ENCODE peak calls at places on chromosomes 13 and 19, in four cellular contexts. F, X, R and L are unnamed samples.

GRCh38 chr19:9306443-9306842 is 3.2 kb downstream of the ZNF699 start:
- DNase-seq in F (no peak), X (no peak), R (peak; percentile 69), L (no peak)

GRCh38 chr13:51292000-51292550 is 47.4 kb upstream of the SERPINE3 start:
- DNase-seq in F (no peak), X (no peak), R (no peak), L (no peak)

GRCh38 chr13:114049026-114049425 is 75.2 kb upstream of the C13orf46 start:
- DNase-seq in F (peak; percentile 69), X (no peak), R (no peak), L (no peak)

GRCh38 chr19:7772752-7773291 is 9.8 kb downstream of the CLEC4M start:
- DNase-seq in F (peak; percentile 67), X (no peak), R (peak; percentile 80), L (no peak)

GRCh38 chr19:47486900-47487299 is 2.9 kb upstream of the KPTN start:
- DNase-seq in F (no peak), X (no peak), R (no peak), L (no peak)

GRCh38 chr13:66578305-66578704 is 651.8 kb downstream of the PCDH9 start:
- DNase-seq in F (no peak), X (no peak), R (no peak), L (no peak)

GRCh38 chr19:32373614-32374295 is 28.3 kb downstream of the ZNF507 start:
- DNase-seq in F (no peak), X (no peak), R (peak; percentile 97), L (no peak)

GRCh38 chr13:83065136-83065535 is 817.1 kb downstream of the SLITRK1 start:
- DNase-seq in F (no peak), X (no peak), R (no peak), L (no peak)

GRCh38 chr19:7541828-7542443 is 6.4 kb downstream of the PNPLA6 start:
- DNase-seq in F (no peak), X (no peak), R (no peak), L (no peak)

GRCh38 chr13:79581870-79582315 is 100.9 kb downstream of the NDFIP2 start:
- DNase-seq in F (no peak), X (no peak), R (no peak), L (no peak)

GRCh38 chr19:2538096-2538757 is 62.3 kb downstream of the GADD45B start:
- DNase-seq in F (no peak), X (no peak), R (no peak), L (no peak)

GRCh38 chr13:84994582-84994981 is 804.6 kb downstream of the SLITRK6 start:
- DNase-seq in F (no peak), X (no peak), R (no peak), L (no peak)

GRCh38 chr19:29467824-29468401 is 57.9 kb upstream of the VSTM2B start:
- DNase-seq in F (peak; percentile 49), X (no peak), R (no peak), L (no peak)

GRCh38 chr13:23558675-23559536 is 11.3 kb upstream of the TNFRSF19 start:
- DNase-seq in F (no peak), X (no peak), R (peak; percentile 82), L (no peak)

GRCh38 chr13:112703449-112703848 is 13.6 kb downstream of the ATP11A start:
- DNase-seq in F (no peak), X (no peak), R (no peak), L (no peak)

GRCh38 chr19:55695511-55696290 is 20.7 kb downstream of the EPN1 start:
- DNase-seq in F (no peak), X (no peak), R (no peak), L (no peak)

GRCh38 chr19:49851456-49852259 is 699 bp downstream of the PTOV1 start:
- DNase-seq in F (peak; percentile 69), X (peak; percentile 43), R (no peak), L (no peak)

GRCh38 chr13:30847697-30848307 is 58.3 kb upstream of the MEDAG start:
- DNase-seq in F (no peak), X (no peak), R (no peak), L (no peak)

GRCh38 chr13:51621597-51621996 is 37.3 kb downstream of the WDFY2 start:
- DNase-seq in F (no peak), X (no peak), R (no peak), L (no peak)

GRCh38 chr13:43686557-43686956 is 100.2 kb downstream of the ENOX1 start:
- DNase-seq in F (no peak), X (no peak), R (peak; percentile 69), L (no peak)

GRCh38 chr19:11452814-11453335 is 17.4 kb downstream of the PRKCSH start:
- DNase-seq in F (no peak), X (no peak), R (no peak), L (no peak)

GRCh38 chr19:11451327-11451941 is 16.0 kb downstream of the PRKCSH start:
- DNase-seq in F (no peak), X (no peak), R (no peak), L (no peak)

GRCh38 chr19:11451942-11452813 is 16.7 kb downstream of the PRKCSH start:
- DNase-seq in F (peak; percentile 87), X (no peak), R (no peak), L (no peak)

GRCh38 chr19:11456659-11457058 is 21.2 kb downstream of the PRKCSH start:
- DNase-seq in F (no peak), X (no peak), R (no peak), L (no peak)

DNA sequence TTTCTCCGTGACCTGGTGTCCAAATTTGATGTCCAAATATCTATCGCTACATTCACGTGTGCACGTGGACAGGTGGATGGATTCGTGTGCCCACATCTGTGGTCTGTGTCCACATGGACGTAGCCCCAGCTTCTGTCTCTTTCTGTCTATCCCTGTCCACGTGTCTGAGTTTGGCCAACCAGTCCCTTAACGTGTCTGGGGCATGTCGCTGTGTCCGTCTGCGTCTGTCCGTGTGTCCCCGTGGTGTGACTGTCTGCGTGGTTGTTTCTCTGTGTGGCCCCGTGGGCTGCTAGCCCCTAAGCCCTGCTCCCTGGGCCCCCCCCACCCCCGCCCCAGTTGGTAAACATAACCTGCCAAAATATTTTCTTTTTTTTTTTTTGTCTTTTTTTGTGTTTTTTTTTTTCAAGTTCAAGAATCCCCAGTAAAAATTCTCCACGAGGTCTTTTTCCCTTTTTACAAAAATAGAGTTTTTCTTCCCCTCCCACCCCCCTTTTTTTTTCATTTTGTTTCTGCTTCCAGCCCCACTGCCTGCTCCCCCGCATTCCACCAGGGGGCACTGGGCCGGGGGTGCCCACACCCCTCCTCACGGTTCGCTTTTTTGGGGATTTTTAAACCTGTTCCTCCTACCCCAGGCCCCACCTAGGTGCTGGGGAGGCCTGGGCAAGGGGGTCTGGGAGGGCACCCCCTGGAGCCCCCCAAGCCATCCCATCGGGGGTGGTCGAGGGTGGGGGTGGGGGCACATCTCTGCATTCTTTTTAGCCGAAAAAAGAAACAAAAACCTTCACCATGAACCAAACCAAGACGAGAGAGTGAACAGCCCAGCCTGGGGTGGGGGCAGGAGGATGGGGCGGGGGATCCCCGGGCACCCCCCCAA is 18.3 kb downstream of the PRKCSH start:
- DNase-seq in F (peak; percentile 74), X (no peak), R (no peak), L (no peak)
- TF ChIP-seq CTCF in F (peak; percentile 57), X (peak; percentile 42), R (peak; percentile 40), L (peak; percentile 69)

GRCh38 chr13:27965343-27965739 is 3.8 kb downstream of the CDX2 start:
- DNase-seq in F (no peak), X (no peak), R (no peak), L (no peak)
- TF ChIP-seq CTCF in F (no peak), X (no peak), R (no peak), L (no peak)

DNA sequence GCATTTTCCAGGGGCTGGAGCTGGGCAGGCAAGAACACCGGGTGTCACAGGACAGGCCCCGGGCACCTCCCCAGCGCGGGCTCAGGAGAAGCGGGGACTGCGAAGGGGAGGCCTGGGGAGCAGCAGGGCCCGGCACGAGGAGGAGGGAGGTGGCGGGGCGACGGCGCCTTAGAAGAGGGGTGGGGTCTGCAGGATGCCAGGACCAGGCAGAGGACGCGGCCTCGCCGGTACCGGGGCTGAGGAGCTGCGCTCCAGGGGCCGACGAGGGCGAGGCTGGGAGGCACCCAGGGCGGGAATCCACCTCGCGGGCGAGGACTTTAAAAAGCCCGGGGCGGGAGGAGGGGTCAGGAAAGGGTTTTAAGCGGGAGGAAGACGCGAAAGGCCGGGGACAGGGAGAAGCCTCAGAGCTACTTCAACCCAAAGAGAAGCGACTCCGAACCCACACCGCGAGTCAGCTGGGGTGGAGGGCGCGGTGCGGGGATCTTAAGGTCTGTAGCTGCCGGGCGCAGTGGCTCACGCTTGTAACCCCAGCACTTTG is 665 bp downstream of the ZNF347 start:
- DNase-seq in F (peak; percentile 29), X (peak; percentile 22), R (no peak), L (peak; percentile 70)
- TF ChIP-seq CTCF in F (no peak), X (no peak), R (no peak), L (no peak)

DNA sequence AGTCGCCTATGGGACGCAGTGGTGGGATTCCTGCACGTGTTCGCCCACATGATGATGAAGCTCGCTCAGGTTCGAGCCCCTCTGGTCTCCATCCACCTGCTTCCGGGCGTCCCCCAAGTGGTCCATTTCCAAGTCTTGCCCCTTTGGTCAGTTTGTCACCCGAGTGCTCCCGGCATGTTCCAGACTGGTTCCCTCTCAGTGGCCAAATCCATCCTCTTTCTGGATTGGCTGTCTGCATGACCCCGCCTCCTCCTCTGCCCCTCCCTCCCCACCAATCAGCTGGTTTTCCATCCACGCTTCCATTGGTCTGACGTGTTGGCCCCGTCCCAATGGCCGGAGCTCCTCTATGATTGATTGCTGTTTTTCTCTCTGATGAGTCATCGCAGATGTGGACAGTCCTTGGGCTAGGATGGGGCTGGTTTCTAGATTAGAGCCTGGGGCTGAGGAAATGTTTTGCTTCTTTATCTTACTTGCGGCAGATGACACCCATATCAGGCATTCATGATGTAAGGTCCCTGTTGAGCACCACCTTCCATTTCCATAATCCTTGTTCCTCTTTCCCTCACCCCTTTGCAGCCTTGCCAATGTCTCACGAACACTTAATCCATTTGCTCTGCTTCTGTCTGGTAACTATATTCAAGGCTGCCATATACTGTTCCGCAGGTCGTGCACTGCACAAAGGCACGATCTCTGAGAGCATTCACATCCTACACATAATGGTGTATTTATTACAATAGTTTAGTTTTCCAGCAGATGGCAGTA is 73.8 kb downstream of the MAP4K1 start:
- DNase-seq in F (peak; percentile 82), X (no peak), R (peak; percentile 89), L (no peak)
- TF ChIP-seq CTCF in F (no peak), X (peak; percentile 58), R (peak; percentile 88), L (no peak)

DNA sequence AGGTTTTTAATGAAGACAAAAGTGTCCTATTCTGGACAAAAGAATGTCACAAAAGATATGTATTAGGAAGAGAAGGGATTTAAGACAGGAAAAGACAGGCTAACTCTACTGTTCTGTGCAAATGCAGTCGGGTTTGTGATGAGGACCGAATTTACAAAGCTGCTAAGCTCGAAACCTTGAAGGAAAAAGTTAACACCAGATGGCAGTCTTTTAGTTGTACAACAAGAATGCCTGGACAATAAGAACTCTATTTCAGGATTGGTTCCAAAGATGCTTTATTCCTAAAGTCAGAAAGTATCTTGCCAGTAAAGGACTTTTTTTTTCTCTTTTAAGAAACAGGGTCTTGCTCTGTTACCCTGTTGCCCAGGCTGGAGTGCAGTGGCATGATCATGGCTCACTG is 51.1 kb downstream of the HS6ST3 start:
- DNase-seq in F (no peak), X (no peak), R (no peak), L (no peak)
- TF ChIP-seq CTCF in F (peak; percentile 10), X (peak; percentile 44), R (peak; percentile 39), L (peak; percentile 64)

GRCh38 chr19:41895745-41896580 is 13.0 kb downstream of the ARHGEF1 start:
- DNase-seq in F (no peak), X (no peak), R (no peak), L (no peak)

GRCh38 chr19:41897181-41897580 is 14.2 kb downstream of the ARHGEF1 start:
- DNase-seq in F (no peak), X (no peak), R (no peak), L (no peak)

GRCh38 chr19:41896581-41896942 is 13.6 kb downstream of the ARHGEF1 start:
- DNase-seq in F (no peak), X (no peak), R (no peak), L (no peak)

GRCh38 chr19:41897820-41898219 is 14.8 kb downstream of the ARHGEF1 start:
- DNase-seq in F (no peak), X (no peak), R (no peak), L (no peak)

GRCh38 chr19:41898235-41898634 is 15.3 kb downstream of the ARHGEF1 start:
- DNase-seq in F (no peak), X (no peak), R (no peak), L (no peak)
- TF ChIP-seq CTCF in F (no peak), X (no peak), R (no peak), L (no peak)